ENCODE peak calls at places on chromosomes 6 and 20, in nine cellular contexts. S, U, Y, E, L, A, B, O and M are unnamed samples.

GRCh38 chr6:56314683-56315523 is 67.5 kb upstream of the COL21A1 start:
- DNase-seq in B (no peak), Y (peak; percentile 57), E (no peak), U (no peak), A (peak; percentile 56), L (no peak), S (no peak), O (no peak), M (no peak)

GRCh38 chr20:62824476-62825287 is 7.8 kb downstream of the COL9A3 start:
- DNase-seq in B (no peak), U (no peak), Y (peak; percentile 45), A (no peak), L (no peak), S (peak; percentile 32), E (no peak), O (peak; percentile 54), M (no peak)

GRCh38 chr6:11282245-11282644 is 49.8 kb upstream of the NEDD9 start:
- DNase-seq in A (no peak), O (no peak), Y (no peak), B (no peak), E (no peak), U (no peak), S (no peak), L (no peak), M (no peak)

GRCh38 chr6:87066449-87067288 is 28.2 kb downstream of the CGA start:
- DNase-seq in L (no peak), E (no peak), A (peak; percentile 69), Y (peak; percentile 71), B (peak; percentile 36), O (peak; percentile 24), U (peak; percentile 21), S (no peak), M (no peak)

GRCh38 chr6:148925701-148926100 is 178.9 kb downstream of the UST start:
- DNase-seq in Y (no peak), S (no peak), U (no peak), L (no peak), O (no peak), B (no peak), E (no peak), A (no peak), M (no peak)

GRCh38 chr20:62651285-62652021 is 9.2 kb downstream of the SLCO4A1 start:
- DNase-seq in U (peak; percentile 74), A (no peak), E (peak; percentile 33), L (no peak), B (peak; percentile 74), Y (peak; percentile 9), O (peak; percentile 84), S (peak; percentile 48), M (peak; percentile 68)

GRCh38 chr20:56328861-56329260 is 29.9 kb upstream of the FAM210B start:
- DNase-seq in O (no peak), A (peak; percentile 10), E (no peak), L (no peak), U (no peak), B (no peak), S (no peak), Y (peak; percentile 35), M (no peak)

GRCh38 chr6:55937227-55937626 is 61.8 kb upstream of the BMP5 start:
- DNase-seq in U (no peak), O (no peak), E (no peak), L (no peak), S (no peak), B (no peak), A (no peak), Y (no peak), M (no peak)

GRCh38 chr6:90131614-90132423 is 164.8 kb downstream of the BACH2 start:
- DNase-seq in Y (no peak), S (no peak), B (no peak), O (no peak), A (peak; percentile 94), L (no peak), E (no peak), U (no peak), M (no peak)

GRCh38 chr6:35397806-35398418 is 54.2 kb upstream of the FANCE start:
- DNase-seq in E (no peak), B (no peak), U (no peak), L (no peak), O (no peak), S (no peak), A (no peak), Y (no peak), M (no peak)

GRCh38 chr6:10561566-10562088 is 40.5 kb downstream of the GCNT2 start:
- DNase-seq in Y (no peak), B (no peak), U (no peak), A (no peak), S (no peak), O (no peak), E (no peak), L (no peak), M (no peak)

GRCh38 chr6:44622555-44622954 is 235.0 kb downstream of the CDC5L start:
- DNase-seq in S (no peak), O (no peak), L (no peak), Y (no peak), U (no peak), A (no peak), E (no peak), B (no peak), M (no peak)

GRCh38 chr6:52389264-52389625 is 27.3 kb downstream of the PAQR8 start:
- DNase-seq in E (no peak), L (no peak), B (no peak), Y (no peak), S (no peak), O (no peak), U (no peak), A (no peak), M (no peak)

GRCh38 chr6:136549359-136550044 is 720 bp downstream of the MAP7 start:
- DNase-seq in O (peak; percentile 17), E (no peak), L (no peak), Y (peak; percentile 46), B (peak; percentile 41), U (peak; percentile 24), A (no peak), S (no peak), M (no peak)